ENCODE peak calls at places on chromosomes 3 and 15, in four cellular contexts. O is K562, Z is HepG2, R is GM12878. B is an unnamed sample.

GRCh38 chr15:88897142-88897455 is 1.8 kb upstream of the HAPLN3 start:
- DNase-seq in O (no peak), Z (no peak), R (no peak), B (no peak)

GRCh38 chr3:43695443-43695842 is 4.7 kb downstream of the ABHD5 start:
- DNase-seq in O (no peak), Z (no peak), R (no peak), B (no peak)

GRCh38 chr15:101091080-101092017 is 160.5 kb downstream of the CHSY1 start:
- DNase-seq in O (no peak), Z (peak), R (no peak), B (no peak)

GRCh38 chr3:46939578-46940405 is 36.8 kb downstream of the CCDC12 start:
- DNase-seq in O (no peak), Z (no peak), R (no peak), B (no peak)

GRCh38 chr15:73794501-73795133 is 41.5 kb upstream of the INSYN1 start:
- DNase-seq in O (no peak), Z (no peak), R (no peak), B (no peak)

GRCh38 chr15:71250936-71251468 is 135.7 kb downstream of the THSD4 start:
- DNase-seq in O (no peak), Z (no peak), R (no peak), B (no peak)

GRCh38 chr15:80761754-80762153 is 17.4 kb upstream of the CEMIP start:
- DNase-seq in O (no peak), Z (no peak), R (no peak), B (no peak)

GRCh38 chr3:163573324-163573723 is 1505.0 kb downstream of the SI start:
- DNase-seq in O (no peak), Z (no peak), R (no peak), B (no peak)

GRCh38 chr15:75695634-75696302 is 16.9 kb downstream of the CSPG4 start:
- DNase-seq in O (no peak), Z (no peak), R (no peak), B (no peak)

GRCh38 chr3:80391573-80391972 is 623.8 kb upstream of the ROBO1 start:
- DNase-seq in O (no peak), Z (no peak), R (peak), B (no peak)

GRCh38 chr15:49649987-49650386 is 29.1 kb downstream of the DTWD1 start:
- DNase-seq in O (no peak), Z (no peak), R (no peak), B (no peak)

GRCh38 chr3:124639406-124640237 is 90.6 kb upstream of the UMPS start:
- DNase-seq in O (no peak), Z (no peak), R (peak), B (no peak)

GRCh38 chr3:100708989-100709839 is at the start of gene TFG:
- DNase-seq in O (peak), Z (peak), R (peak), B (peak)
- TF ChIP-seq NR2C2 in O (no peak), Z (no peak), R (no peak), B (no peak)

DNA sequence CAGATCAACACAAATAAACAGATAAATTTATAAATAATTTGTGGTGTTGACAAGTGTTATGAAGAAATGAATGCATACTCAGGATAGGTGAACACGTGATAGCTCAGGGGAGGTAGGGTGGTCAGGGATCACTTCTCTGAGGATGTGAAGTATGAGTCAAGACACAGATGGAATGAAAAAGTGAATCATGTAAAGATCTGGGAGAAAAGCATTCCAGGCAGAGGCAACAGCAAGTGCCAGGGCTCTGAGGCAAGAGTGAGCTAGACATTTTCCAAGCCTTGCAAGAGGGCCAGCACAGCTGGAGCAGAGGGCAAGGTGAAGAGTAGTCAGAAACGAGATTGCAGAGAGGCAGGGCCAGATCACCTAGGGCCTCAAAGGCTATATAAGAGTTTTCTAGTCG is 177.8 kb downstream of the WNT5A start:
- DNase-seq in O (no peak), Z (no peak), R (no peak), B (no peak)
- TF ChIP-seq NR2C2 in O (no peak), Z (no peak), R (no peak), B (no peak)

DNA sequence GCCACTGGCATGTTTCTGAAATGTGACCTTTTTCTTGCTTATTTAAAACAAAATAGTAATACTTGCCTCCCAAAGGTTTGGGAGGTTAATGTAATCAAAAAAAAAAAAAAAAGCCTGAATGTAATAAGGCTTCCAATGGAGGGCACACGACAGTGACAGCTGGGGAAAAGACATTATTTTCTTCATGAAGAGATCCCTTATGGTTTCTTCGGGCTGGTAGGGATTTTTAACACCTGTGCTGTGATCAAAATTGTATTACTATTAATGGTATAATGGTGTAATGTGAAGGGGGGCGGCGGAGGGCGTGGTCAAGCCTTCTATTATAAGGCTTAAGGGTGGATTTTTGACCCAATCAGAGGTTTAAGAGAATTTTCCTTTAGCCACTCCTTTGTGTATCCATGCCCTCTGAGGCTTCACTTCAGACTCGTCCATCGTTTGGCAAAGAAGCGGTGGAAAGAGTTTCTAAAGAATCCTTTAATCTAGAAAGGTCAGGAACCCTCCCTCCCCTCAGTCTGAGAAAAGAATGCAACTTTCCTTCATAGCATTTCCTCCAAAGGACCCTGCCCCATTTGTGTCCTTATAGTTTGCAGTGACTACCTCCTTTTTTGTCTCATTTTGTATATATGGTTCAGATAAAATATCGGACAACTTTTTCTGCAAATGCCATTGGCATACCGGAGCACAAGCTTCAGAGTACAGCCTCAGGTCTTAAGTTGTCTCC is 89.5 kb upstream of the CHD2 start:
- DNase-seq in O (peak), Z (no peak), R (no peak), B (no peak)
- TF ChIP-seq NR2C2 in O (no peak), Z (no peak), R (no peak), B (no peak)

GRCh38 chr15:67091966-67092677 is 26.7 kb downstream of the SMAD3 start:
- DNase-seq in O (no peak), Z (no peak), R (no peak), B (no peak)

GRCh38 chr15:67094001-67094826 is 28.8 kb downstream of the SMAD3 start:
- DNase-seq in O (no peak), Z (no peak), R (no peak), B (no peak)

GRCh38 chr15:67093146-67093874 is 27.9 kb downstream of the SMAD3 start:
- DNase-seq in O (no peak), Z (no peak), R (peak), B (no peak)

GRCh38 chr15:67091073-67091965 is 25.9 kb downstream of the SMAD3 start:
- DNase-seq in O (peak), Z (no peak), R (peak), B (no peak)

DNA sequence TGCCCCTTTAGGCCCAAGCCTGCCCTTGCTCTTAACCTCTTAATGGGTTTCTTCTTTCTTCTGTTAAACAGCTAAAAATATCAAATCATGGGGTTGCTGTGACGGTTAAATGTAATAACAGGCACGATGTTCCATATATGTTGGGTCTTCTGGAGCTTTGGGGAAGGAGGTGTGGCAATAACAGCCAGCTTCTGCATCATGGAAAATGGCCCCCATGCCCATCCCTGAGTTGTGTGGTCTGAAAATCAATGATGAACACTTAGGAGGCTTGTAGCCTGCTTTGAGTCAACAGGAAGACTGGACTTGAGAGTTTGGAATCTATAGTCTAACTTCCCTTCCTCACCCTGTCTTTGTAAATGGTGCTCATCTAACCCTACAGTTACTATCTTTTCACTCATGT is 27.3 kb downstream of the SMAD3 start:
- DNase-seq in O (no peak), Z (no peak), R (no peak), B (no peak)
- TF ChIP-seq NR2C2 in O (no peak), Z (no peak), R (no peak), B (no peak)

DNA sequence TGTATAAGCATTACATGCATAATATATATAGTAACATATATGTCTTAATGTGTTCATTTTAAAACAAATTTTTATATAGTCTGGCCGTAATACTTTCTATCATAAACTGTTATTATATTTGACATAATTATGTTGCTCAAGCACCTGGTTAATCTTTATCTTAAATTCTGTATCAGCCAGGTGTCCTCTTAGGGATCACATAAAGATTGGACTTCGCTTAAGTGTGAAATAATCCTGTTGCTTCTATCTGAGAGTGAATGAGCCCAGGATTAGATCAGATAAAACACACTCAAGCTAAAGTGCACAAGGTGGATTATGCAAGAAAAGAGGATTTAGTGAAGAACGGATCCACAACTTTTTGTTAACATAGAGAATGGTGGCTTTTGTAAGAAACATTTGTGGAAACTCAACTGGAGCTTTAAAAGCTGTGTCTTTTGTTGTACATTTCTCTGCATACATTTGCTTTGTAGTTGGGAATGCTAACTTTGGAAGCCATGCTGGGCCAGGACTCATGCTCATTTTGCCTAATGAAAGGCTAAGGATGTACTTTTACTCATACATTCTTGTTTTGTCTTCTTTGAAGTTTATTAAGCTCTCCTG is 437.8 kb downstream of the ZIC1 start:
- DNase-seq in O (no peak), Z (no peak), R (no peak), B (no peak)
- TF ChIP-seq NR2C2 in O (no peak), Z (no peak), R (no peak), B (no peak)

B was measured in WTC11.